ENCODE peak calls at places on chromosomes 5 and 9, in eight cellular contexts. S, D, H, X, U, Q, R and K are unnamed samples.

GRCh38 chr9:134229466-134230091 is 65.2 kb upstream of the RNU6ATAC start:
- DNase-seq in Q (no peak), U (no peak), X (no peak), D (no peak), R (no peak), H (no peak), S (no peak), K (no peak)

GRCh38 chr5:142929602-142930001 is 159.4 kb downstream of the ARHGAP26 start:
- DNase-seq in S (no peak), X (no peak), U (no peak), Q (no peak), D (peak), H (no peak), R (no peak), K (no peak)

GRCh38 chr5:139064613-139065012 is 133.6 kb downstream of the SIL1 start:
- DNase-seq in D (no peak), H (no peak), U (no peak), X (no peak), R (peak), Q (no peak), S (no peak), K (no peak)

GRCh38 chr5:56632199-56632598 is 183.2 kb upstream of the MAP3K1 start:
- DNase-seq in H (no peak), D (peak), S (no peak), U (no peak), Q (no peak), X (no peak), R (no peak), K (no peak)

GRCh38 chr9:109232449-109232848 is 65.4 kb upstream of the FRRS1L start:
- DNase-seq in Q (no peak), U (no peak), D (no peak), X (no peak), R (no peak), H (no peak), S (no peak), K (no peak)

GRCh38 chr5:132027027-132027426 is 15.6 kb upstream of the ACSL6 start:
- DNase-seq in U (no peak), R (no peak), D (no peak), X (no peak), Q (no peak), S (no peak), H (no peak), K (no peak)

GRCh38 chr9:94909250-94909894 is 182.9 kb downstream of the AOPEP start:
- DNase-seq in S (no peak), Q (no peak), H (no peak), R (no peak), D (no peak), X (peak), U (no peak), K (no peak)

GRCh38 chr9:132602207-132602606 is 19.8 kb downstream of the BARHL1 start:
- DNase-seq in S (no peak), R (no peak), U (no peak), X (no peak), Q (no peak), D (no peak), H (no peak), K (no peak)

GRCh38 chr5:44839018-44839681 is 30.4 kb downstream of the MRPS30 start:
- DNase-seq in D (no peak), X (no peak), Q (no peak), R (no peak), H (no peak), S (no peak), U (no peak), K (no peak)

GRCh38 chr5:146620663-146621051 is 104.7 kb upstream of the GPR151 start:
- DNase-seq in D (no peak), S (no peak), U (no peak), R (no peak), H (no peak), Q (peak), X (no peak), K (no peak)

GRCh38 chr9:90830977-90831376 is 29.4 kb downstream of the SYK start:
- DNase-seq in R (no peak), D (no peak), H (no peak), U (peak), X (no peak), S (no peak), Q (no peak), K (no peak)

DNA sequence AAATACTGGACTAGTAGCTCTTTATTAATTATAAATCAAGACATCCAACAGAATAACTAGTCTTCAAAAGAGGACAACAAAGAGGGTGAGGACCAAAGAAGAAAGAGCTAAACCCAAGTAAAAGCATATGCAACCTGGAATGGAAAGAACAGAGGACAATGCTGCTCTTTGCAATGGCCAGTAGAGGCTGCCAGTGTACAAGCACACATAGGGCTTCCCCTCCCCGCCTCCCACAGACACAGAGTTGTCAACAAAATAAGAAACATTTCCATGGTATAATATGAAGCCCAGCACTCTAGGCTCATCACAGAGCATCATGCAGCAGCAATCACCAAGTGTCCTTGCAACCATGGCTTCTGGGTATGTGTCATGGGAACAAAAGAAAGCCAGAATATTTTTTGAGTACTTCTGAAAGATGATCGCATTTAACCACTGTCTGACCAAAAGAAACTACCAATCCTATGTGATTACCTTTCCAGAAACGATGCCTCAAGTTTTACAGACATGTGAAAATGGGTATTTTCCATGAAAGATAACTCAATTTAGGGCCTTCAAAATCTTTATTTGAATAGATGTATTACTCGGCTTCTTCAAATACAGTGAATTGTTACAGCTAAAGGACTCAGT is 58.1 kb downstream of the RFX3 start:
- DNase-seq in R (peak), X (peak), Q (no peak), S (peak), H (peak), U (no peak), D (peak), K (peak)
- TF ChIP-seq MAX in R (no peak), X (no peak), Q (no peak), S (no peak), H (no peak), U (no peak), D (no peak), K (no peak)

GRCh38 chr9:137680445-137681358 is 61.9 kb downstream of the EHMT1 start:
- DNase-seq in U (no peak), R (no peak), H (no peak), S (no peak), X (no peak), Q (no peak), D (no peak), K (no peak)
- TF ChIP-seq MAX in U (no peak), R (no peak), H (no peak), S (no peak), X (no peak), Q (no peak), D (no peak), K (no peak)

GRCh38 chr5:154046486-154046885 is 7.7 kb downstream of the MFAP3 start:
- DNase-seq in R (no peak), H (no peak), Q (no peak), U (no peak), D (no peak), S (no peak), X (no peak), K (no peak)
- TF ChIP-seq MAX in R (no peak), H (no peak), Q (no peak), U (no peak), D (no peak), S (no peak), X (no peak), K (no peak)

DNA sequence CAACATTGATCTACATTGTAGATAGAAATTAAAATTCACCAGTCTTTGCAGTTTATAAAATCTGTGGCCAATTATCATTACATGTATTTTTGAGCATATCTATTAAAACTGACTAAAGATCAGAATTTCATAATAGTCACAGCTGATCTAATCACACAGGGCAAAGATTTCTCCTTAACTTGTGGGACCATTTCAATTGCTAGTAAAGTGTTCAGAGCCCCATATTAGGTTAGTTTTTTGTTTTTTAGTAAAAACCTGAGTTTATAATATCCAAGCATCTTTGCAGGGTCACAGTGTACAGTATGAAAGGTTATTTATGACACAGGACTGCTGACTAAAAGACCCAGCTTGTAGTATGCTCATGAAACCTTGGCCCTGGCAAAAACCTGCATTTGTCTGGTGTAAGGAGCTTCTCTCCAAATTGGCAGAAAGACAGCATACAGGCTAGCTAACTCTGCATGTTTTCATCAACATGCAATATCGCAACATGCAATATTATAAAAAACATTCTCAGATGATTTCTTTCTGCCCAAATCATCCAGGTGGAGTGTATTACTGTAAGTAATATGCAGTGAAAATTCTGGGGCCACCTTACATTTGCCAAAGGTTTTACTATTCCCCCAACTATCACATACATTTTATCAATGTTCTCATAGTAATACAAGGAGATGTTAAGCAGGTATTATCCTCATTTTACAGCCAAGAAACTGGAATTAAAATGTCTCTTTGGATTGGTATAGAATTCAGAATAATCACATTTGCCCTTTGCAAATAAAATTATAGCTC is 37.7 kb upstream of the ALDH1A1 start:
- DNase-seq in S (no peak), R (no peak), H (no peak), Q (no peak), X (peak), U (no peak), D (no peak), K (no peak)
- TF ChIP-seq MAX in S (no peak), R (no peak), H (no peak), Q (no peak), X (no peak), U (no peak), D (no peak), K (no peak)

DNA sequence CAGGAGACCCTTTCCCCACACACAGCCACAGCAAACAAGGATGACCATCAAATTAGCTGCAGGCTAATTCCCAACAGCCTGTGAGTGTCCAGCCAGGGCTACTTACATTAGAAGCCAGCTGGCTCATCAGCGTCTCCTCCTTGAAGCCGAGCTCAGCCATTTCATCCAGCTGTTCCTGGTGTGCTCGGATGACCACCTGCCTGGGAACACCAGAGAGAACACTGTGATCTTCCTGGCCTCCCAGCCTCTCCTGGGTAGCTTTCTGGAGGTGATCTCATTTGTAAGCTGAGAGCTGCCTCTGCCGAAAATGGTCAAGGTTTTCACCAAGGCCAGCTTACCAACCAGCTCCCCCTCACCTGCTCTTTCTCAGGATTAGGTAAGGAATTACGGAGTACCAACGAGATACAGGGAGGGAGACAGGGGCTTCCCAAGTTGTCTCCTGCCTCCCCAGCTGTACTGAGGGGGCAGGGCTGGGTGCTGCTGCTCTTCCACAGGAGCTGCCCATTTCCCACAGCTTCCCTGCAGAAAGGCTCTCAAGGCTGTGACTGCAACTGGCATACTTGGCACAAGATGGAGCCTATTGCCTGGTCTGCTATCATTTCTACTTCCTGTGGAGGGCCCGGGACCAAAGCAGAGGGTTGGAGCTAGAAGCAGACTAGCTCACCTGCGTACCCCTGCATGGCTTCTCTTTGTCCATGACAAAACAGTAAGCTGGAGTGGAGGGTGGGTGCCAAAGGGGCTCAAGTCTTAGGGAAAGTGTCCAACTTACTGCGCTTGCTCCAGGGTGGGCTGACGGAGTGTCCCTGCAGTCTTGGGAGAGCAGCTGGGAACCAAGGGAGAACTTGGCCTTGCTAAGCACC is 73.9 kb downstream of the KIF24 start:
- DNase-seq in H (no peak), R (no peak), U (no peak), D (no peak), S (no peak), X (no peak), Q (no peak), K (no peak)
- TF ChIP-seq MAX in H (no peak), R (no peak), U (no peak), D (no peak), S (no peak), X (no peak), Q (no peak), K (no peak)

GRCh38 chr5:107997338-107997979 is 326.7 kb upstream of the EFNA5 start:
- DNase-seq in H (no peak), U (no peak), D (peak), Q (no peak), X (no peak), R (no peak), S (no peak), K (no peak)
- TF ChIP-seq MAX in H (no peak), U (no peak), D (no peak), Q (no peak), X (no peak), R (no peak), S (no peak), K (no peak)

GRCh38 chr9:106800691-106801090 is 62.3 kb upstream of the ZNF462 start:
- DNase-seq in H (no peak), D (no peak), R (no peak), Q (no peak), S (no peak), X (no peak), U (no peak), K (no peak)

GRCh38 chr9:106799146-106799545 is 63.8 kb upstream of the ZNF462 start:
- DNase-seq in R (peak), D (peak), H (no peak), X (peak), U (no peak), S (no peak), Q (no peak), K (no peak)

GRCh38 chr9:106797299-106797698 is 65.7 kb upstream of the ZNF462 start:
- DNase-seq in X (peak), D (no peak), R (no peak), Q (no peak), S (no peak), H (no peak), U (no peak), K (no peak)

GRCh38 chr9:106798021-106798799 is 64.8 kb upstream of the ZNF462 start:
- DNase-seq in U (no peak), H (no peak), Q (no peak), R (no peak), X (no peak), S (no peak), D (no peak), K (no peak)

DNA sequence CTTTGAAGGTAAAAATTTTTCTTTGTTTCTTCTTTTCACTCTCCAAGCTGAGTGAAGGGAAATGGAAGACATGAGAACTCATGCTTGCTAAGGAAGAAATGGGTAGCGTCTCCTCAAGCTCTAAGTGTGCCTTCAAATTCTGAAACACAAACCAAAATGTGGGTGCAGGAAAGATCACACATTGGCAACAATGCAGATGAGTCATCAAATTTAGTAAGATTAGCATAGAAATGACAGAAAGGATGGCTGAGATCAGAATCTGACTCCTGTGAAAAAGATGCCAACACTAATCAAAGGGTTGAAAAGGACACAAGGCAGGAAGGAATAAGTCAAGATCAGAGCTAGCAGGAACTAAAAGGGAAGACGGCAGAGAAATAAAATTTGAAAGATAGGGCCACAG is 61.1 kb upstream of the ZNF462 start:
- DNase-seq in X (no peak), R (no peak), H (no peak), U (no peak), S (no peak), D (no peak), Q (no peak), K (no peak)
- TF ChIP-seq MAX in X (no peak), R (no peak), H (no peak), U (no peak), S (no peak), D (no peak), Q (no peak), K (no peak)

GRCh38 chr9:33267368-33267767 is 2.5 kb downstream of the CHMP5 start:
- DNase-seq in Q (no peak), S (no peak), U (no peak), X (no peak), D (no peak), R (no peak), H (no peak), K (no peak)

GRCh38 chr9:33263131-33263935 is 1.2 kb downstream of the BAG1 start:
- DNase-seq in Q (no peak), D (peak), H (peak), S (no peak), R (peak), U (no peak), X (no peak), K (no peak)

GRCh38 chr9:33264473-33265177 is at the start of the genes BAG1 and CHMP5:
- DNase-seq in U (peak), D (peak), Q (peak), H (peak), S (peak), X (peak), R (peak), K (peak)

GRCh38 chr9:33263936-33264472 is 504 bp downstream of the BAG1 start:
- DNase-seq in H (peak), S (no peak), U (no peak), Q (no peak), R (peak), X (no peak), D (no peak), K (no peak)

GRCh38 chr9:33265211-33265885 is 499 bp downstream of the CHMP5 start:
- DNase-seq in H (no peak), X (no peak), U (no peak), S (no peak), Q (no peak), D (no peak), R (no peak), K (no peak)
- TF ChIP-seq MAX in H (no peak), X (no peak), U (no peak), S (no peak), Q (no peak), D (no peak), R (no peak), K (no peak)

GRCh38 chr5:177430146-177430951 is 3.9 kb downstream of the GRK6 start:
- DNase-seq in X (no peak), U (no peak), S (no peak), D (no peak), Q (no peak), R (no peak), H (no peak), K (no peak)
- TF ChIP-seq MAX in X (no peak), U (no peak), S (no peak), D (no peak), Q (no peak), R (no peak), H (no peak), K (no peak)